ENCODE peak calls at places on chromosome 11, in five cellular contexts. B is lower leg skin; Q is T-helper 9 cell; G is activated naive CD8-positive, alpha-beta T cell treated with anti-CD3 and anti-CD28 coated beads for 36 hours; Y is AG09309. S is an unnamed sample.

GRCh38 chr11:9716275-9717039 is 52.6 kb downstream of the SWAP70 start:
- DNase-seq in B (no peak), Q (no peak), G (no peak), Y (no peak), S (peak; percentile 46)

GRCh38 chr11:76634934-76635333 is 35.6 kb downstream of the LRRC32 start:
- DNase-seq in B (peak; percentile 49), Q (no peak), G (no peak), Y (no peak), S (no peak)

GRCh38 chr11:127098684-127099083 is 98.1 kb upstream of the KIRREL3 start:
- DNase-seq in B (no peak), Q (no peak), G (no peak), Y (no peak), S (no peak)

GRCh38 chr11:58600510-58600909 is 21.6 kb downstream of the ZFP91 start:
- DNase-seq in B (no peak), Q (no peak), G (no peak), Y (no peak), S (no peak)

GRCh38 chr11:57800444-57801184 is 39.0 kb downstream of the CTNND1 start:
- DNase-seq in B (peak; percentile 28), Q (no peak), G (no peak), Y (no peak), S (no peak)

GRCh38 chr11:111700186-111700585 is 66.0 kb downstream of the PPP2R1B start:
- DNase-seq in B (no peak), Q (no peak), G (no peak), Y (no peak), S (no peak)

GRCh38 chr11:34426766-34427170 is 12.0 kb upstream of the CAT start:
- DNase-seq in B (no peak), Q (no peak), G (no peak), Y (peak; percentile 94), S (no peak)

GRCh38 chr11:9758676-9759518 is 95.0 kb downstream of the SWAP70 start:
- DNase-seq in B (peak; percentile 96), Q (peak; percentile 34), G (peak; percentile 74), Y (no peak), S (peak; percentile 91)

GRCh38 chr11:64853709-64854108 is 9.3 kb upstream of the CDC42BPG start:
- DNase-seq in B (no peak), Q (no peak), G (no peak), Y (no peak), S (no peak)

GRCh38 chr11:282171-282570 is 4.0 kb downstream of the NLRP6 start:
- DNase-seq in B (peak; percentile 81), Q (no peak), G (no peak), Y (no peak), S (no peak)

GRCh38 chr11:46120361-46120710 is 918 bp downstream of the PHF21A start:
- DNase-seq in B (no peak), Q (peak; percentile 14), G (peak; percentile 24), Y (no peak), S (no peak)

GRCh38 chr11:119533931-119534694 is 111.1 kb upstream of the THY1 start:
- DNase-seq in B (peak; percentile 94), Q (peak; percentile 33), G (peak; percentile 60), Y (no peak), S (peak; percentile 95)